ENCODE peak calls at places on chromosome 9, in seven cellular contexts. H is A172; J is transverse colon; D is Caki2; Q is AML-193; A is stimulated activated naive CD4-positive, alpha-beta T cell treated with Interleukin-2 at 50 U/mL for 16 hours; X is kidney epithelial cell. R is an unnamed sample.
A peak's percentile ranks its signal among the peaks of the same experiment; 100 is the strongest.

GRCh38 chr9:95266649-95267048 is 50.9 kb downstream of the FANCC start:
- DNase-seq in H (no peak), J (no peak), D (peak; percentile 26), Q (no peak), A (no peak), X (no peak), R (no peak)

GRCh38 chr9:125538092-125538473 is 168.9 kb downstream of the MAPKAP1 start:
- DNase-seq in H (peak; percentile 91), J (peak; percentile 60), D (peak; percentile 92), Q (no peak), A (no peak), X (peak; percentile 86), R (peak; percentile 89)

GRCh38 chr9:91037511-91038482 is 236.2 kb downstream of the SYK start:
- DNase-seq in H (peak; percentile 61), J (peak; percentile 79), D (peak; percentile 84), Q (no peak), A (no peak), X (no peak), R (peak; percentile 23)

GRCh38 chr9:86575137-86575536 is 220.9 kb upstream of the TUT7 start:
- DNase-seq in H (no peak), J (no peak), D (no peak), Q (no peak), A (no peak), X (no peak), R (no peak)

GRCh38 chr9:113164536-113165300 is 13.9 kb downstream of the SLC31A2 start:
- DNase-seq in H (peak; percentile 23), J (no peak), D (no peak), Q (no peak), A (no peak), X (no peak), R (no peak)

GRCh38 chr9:138098908-138099791 is 221.6 kb downstream of the CACNA1B start:
- DNase-seq in H (no peak), J (no peak), D (no peak), Q (no peak), A (no peak), X (no peak), R (no peak)

GRCh38 chr9:6644346-6645152 is 980 bp downstream of the GLDC start:
- DNase-seq in H (no peak), J (no peak), D (peak; percentile 17), Q (no peak), A (no peak), X (no peak), R (no peak)

GRCh38 chr9:35820076-35820475 is 5.2 kb upstream of the HINT2 start:
- DNase-seq in H (peak; percentile 21), J (no peak), D (no peak), Q (no peak), A (no peak), X (no peak), R (no peak)

GRCh38 chr9:34594177-34594576 is 4.7 kb upstream of the CNTFR start:
- DNase-seq in H (no peak), J (no peak), D (no peak), Q (no peak), A (no peak), X (no peak), R (no peak)

GRCh38 chr9:116238225-116238624 is 84.6 kb downstream of the PAPPA start:
- DNase-seq in H (no peak), J (no peak), D (peak; percentile 51), Q (no peak), A (no peak), X (peak; percentile 55), R (peak; percentile 77)

GRCh38 chr9:93319301-93319991 is 132.0 kb upstream of the FAM120A start:
- DNase-seq in H (no peak), J (no peak), D (no peak), Q (no peak), A (no peak), X (no peak), R (no peak)

GRCh38 chr9:80235752-80236151 is 664.0 kb downstream of the TLE4 start:
- DNase-seq in H (no peak), J (no peak), D (no peak), Q (no peak), A (no peak), X (no peak), R (no peak)

GRCh38 chr9:34707130-34707529 is 2.8 kb downstream of the CCL21 start:
- DNase-seq in H (no peak), J (no peak), D (no peak), Q (no peak), A (no peak), X (no peak), R (no peak)

GRCh38 chr9:109793196-109793595 is 13.2 kb downstream of the PALM2AKAP2 start:
- DNase-seq in H (peak; percentile 98), J (no peak), D (peak; percentile 42), Q (no peak), A (no peak), X (peak; percentile 79), R (peak; percentile 43)

GRCh38 chr9:122192261-122192875 is 32.7 kb downstream of the MORN5 start:
- DNase-seq in H (no peak), J (no peak), D (no peak), Q (no peak), A (no peak), X (no peak), R (no peak)

R was measured in ACHN.